ENCODE peak calls at places on chromosomes 13 and 19, in six cellular contexts. D is hepatocyte, H is uterus, V is Karpas-422, Z is AG04450, L is adrenal gland. J is an unnamed sample. For H3K27me3, the result is how much of the 10 kb centered on the place peaks cover.

GRCh38 chr19:45455707-45456499 is 11.9 kb upstream of the FOSB start:
- DNase-seq in D (peak), V (no peak), H (peak), L (peak), Z (peak), J (peak)

GRCh38 chr19:17847538-17848366 is at the start of gene JAK3:
- DNase-seq in H (no peak), Z (no peak), V (peak), L (no peak), D (peak), J (peak)

GRCh38 chr19:16527971-16528521 is 14.2 kb downstream of the CHERP start:
- DNase-seq in L (no peak), Z (no peak), D (no peak), H (no peak), V (peak), J (peak)

GRCh38 chr13:57557979-57558529 is 73.5 kb upstream of the PCDH17 start:
- DNase-seq in D (peak), V (peak), H (no peak), Z (no peak), L (no peak), J (no peak)

GRCh38 chr13:74367193-74367592 is 233.0 kb upstream of the KLF12 start:
- DNase-seq in D (no peak), H (no peak), L (no peak), V (no peak), Z (no peak), J (no peak)

GRCh38 chr19:35247526-35248309 is 1.1 kb upstream of the LSR start:
- DNase-seq in V (no peak), H (no peak), D (peak), L (peak), Z (no peak), J (peak)

GRCh38 chr19:3057275-3057714 is 5.0 kb downstream of the TLE5 start:
- DNase-seq in D (peak), L (peak), H (peak), Z (no peak), V (no peak), J (peak)

GRCh38 chr13:57075588-57075987 is 65.1 kb upstream of the PRR20A start:
- DNase-seq in L (no peak), V (no peak), Z (no peak), D (no peak), H (no peak), J (no peak)

GRCh38 chr13:45895880-45896279 is 44.3 kb upstream of the SIAH3 start:
- DNase-seq in L (no peak), D (no peak), H (peak), V (no peak), Z (no peak), J (no peak)

GRCh38 chr19:44741841-44742352 is 6.6 kb upstream of the BCL3 start:
- DNase-seq in V (no peak), L (peak), Z (peak), D (peak), H (peak), J (peak)

GRCh38 chr13:112326821-112327370 is 49.3 kb upstream of the SPACA7 start:
- DNase-seq in Z (no peak), L (no peak), D (no peak), H (no peak), V (no peak), J (no peak)

GRCh38 chr13:112324121-112324520 is 52.0 kb upstream of the SPACA7 start:
- DNase-seq in H (no peak), L (no peak), Z (no peak), D (no peak), V (no peak), J (no peak)

GRCh38 chr13:112322562-112322961 is 53.6 kb upstream of the SPACA7 start:
- DNase-seq in Z (no peak), H (no peak), L (no peak), V (no peak), D (no peak), J (no peak)

GRCh38 chr13:112325941-112326645 is 50.1 kb upstream of the SPACA7 start:
- DNase-seq in L (no peak), V (no peak), Z (no peak), H (no peak), D (peak), J (no peak)

GRCh38 chr13:112325142-112325808 is 50.9 kb upstream of the SPACA7 start:
- DNase-seq in H (no peak), D (no peak), V (no peak), L (no peak), Z (no peak), J (no peak)
- H3K27me3 ChIP-seq in H (under half), D (under half), V (under half), L (under half), Z (under half), J (under half)

DNA sequence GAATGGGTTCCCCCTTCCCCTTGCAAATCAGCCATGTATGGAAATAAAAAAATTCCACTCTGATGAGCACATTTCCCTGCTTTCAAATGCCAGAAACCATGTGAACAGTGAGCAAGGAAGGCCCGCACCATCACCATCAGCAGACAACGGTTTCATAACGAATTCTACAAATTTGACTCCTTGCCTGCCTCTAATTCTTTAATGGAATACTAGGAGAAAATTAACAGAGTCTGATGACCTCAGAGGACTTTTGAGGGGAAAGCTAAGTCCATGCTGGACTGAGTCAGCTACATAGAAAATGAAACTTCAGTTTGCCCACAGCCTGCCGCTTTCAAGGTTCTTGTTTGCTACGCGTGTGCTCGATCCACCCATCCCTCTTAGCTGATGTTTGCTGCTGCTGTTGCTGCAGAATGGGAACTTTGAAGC is 46.7 kb upstream of the KL start:
- DNase-seq in V (no peak), H (no peak), Z (peak), D (peak), L (peak), J (no peak)
- H3K4me3 ChIP-seq in V (no peak), H (no peak), Z (peak), D (no peak), L (no peak), J (no peak)

GRCh38 chr19:30117636-30118145 is 175.7 kb downstream of the URI1 start:
- DNase-seq in D (no peak), Z (no peak), L (no peak), V (no peak), H (no peak), J (no peak)
- H3K27me3 ChIP-seq in D (under half), Z (under half), L (under half), V (under half), H (under half), J (under half)

GRCh38 chr13:23460309-23460708 is 26.8 kb upstream of the SACS start:
- DNase-seq in Z (no peak), L (no peak), D (no peak), V (peak), H (no peak), J (no peak)
- H3K4me3 ChIP-seq in Z (no peak), L (no peak), D (no peak), V (peak), H (no peak), J (no peak)

GRCh38 chr19:53655042-53655665 is 23.4 kb downstream of the DPRX start:
- DNase-seq in D (no peak), L (no peak), H (no peak), Z (no peak), V (no peak), J (no peak)

GRCh38 chr19:53649746-53650593 is 18.2 kb downstream of the DPRX start:
- DNase-seq in H (no peak), L (no peak), D (no peak), Z (no peak), V (no peak), J (no peak)

GRCh38 chr19:53647792-53648191 is 16.0 kb downstream of the DPRX start:
- DNase-seq in D (no peak), L (no peak), Z (no peak), V (no peak), H (no peak), J (peak)

GRCh38 chr19:53657330-53657729 is 25.5 kb downstream of the DPRX start:
- DNase-seq in D (no peak), L (no peak), Z (no peak), H (no peak), V (no peak), J (no peak)

DNA sequence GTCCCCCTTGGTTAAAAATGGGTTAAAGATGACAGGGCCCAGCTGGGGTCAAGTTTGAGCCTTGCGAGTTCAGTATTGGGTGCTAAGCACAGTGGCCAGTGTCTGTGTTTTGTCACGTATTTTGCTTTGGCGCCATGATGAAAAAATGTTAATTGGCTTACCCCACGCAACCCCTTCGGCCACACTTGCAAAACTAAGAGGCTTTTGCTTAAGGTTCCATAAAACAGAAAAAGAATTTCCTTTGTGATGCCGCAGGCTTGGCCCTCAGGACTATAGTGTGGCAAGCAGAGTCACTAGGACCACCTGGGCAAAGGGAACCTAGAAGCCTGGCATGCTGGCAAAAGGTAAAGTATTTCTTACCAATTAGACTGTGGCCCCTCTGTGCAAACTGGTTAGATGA is 20.7 kb downstream of the DPRX start:
- DNase-seq in V (no peak), L (no peak), D (no peak), Z (no peak), H (no peak), J (no peak)
- H3K27me3 ChIP-seq in V (under half), L (under half), D (under half), Z (under half), H (under half), J (under half)